ENCODE peak calls at places on chromosomes 6 and 20, in four cellular contexts. O is NCI-H1105; P is fibroblast of lung; Z is stimulated activated CD4-positive, alpha-beta T cell treated with anti-CD3 and anti-CD28 coated beads, TNF-alpha, amount 100 ng/mL, for 1 hour. M is an unnamed sample.

GRCh38 chr20:25316506-25317190 is 68.8 kb downstream of the PYGB start:
- DNase-seq in O (no peak), P (no peak), Z (no peak), M (no peak)

GRCh38 chr6:117188627-117189201 is 76.6 kb upstream of the VGLL2 start:
- DNase-seq in O (no peak), P (no peak), Z (no peak), M (no peak)

GRCh38 chr6:43842231-43842794 is 72.3 kb downstream of the VEGFA start:
- DNase-seq in O (no peak), P (peak; percentile 86), Z (no peak), M (no peak)

GRCh38 chr20:59428006-59428405 is 127.6 kb downstream of the EDN3 start:
- DNase-seq in O (no peak), P (no peak), Z (no peak), M (no peak)

GRCh38 chr6:31086788-31087440 is 25.5 kb downstream of the C6orf15 start:
- DNase-seq in O (no peak), P (peak; percentile 90), Z (no peak), M (no peak)

GRCh38 chr20:9838378-9839295 is at the start of gene PAK5:
- DNase-seq in O (peak; percentile 95), P (peak; percentile 75), Z (no peak), M (no peak)

GRCh38 chr6:154356118-154356517 is 485 bp downstream of the IPCEF1 start:
- DNase-seq in O (no peak), P (no peak), Z (no peak), M (no peak)

GRCh38 chr6:36378936-36379335 is 8.5 kb downstream of the ETV7 start:
- DNase-seq in O (no peak), P (no peak), Z (no peak), M (no peak)

GRCh38 chr6:160344281-160344680 is 3.9 kb upstream of the SLC22A3 start:
- DNase-seq in O (no peak), P (no peak), Z (no peak), M (no peak)

GRCh38 chr6:106502534-106502933 is 126.8 kb downstream of the RTN4IP1 start:
- DNase-seq in O (no peak), P (no peak), Z (no peak), M (no peak)

GRCh38 chr20:33878583-33878982 is 67.4 kb downstream of the CHMP4B start:
- DNase-seq in O (no peak), P (no peak), Z (no peak), M (no peak)

GRCh38 chr20:22490287-22491187 is 93.8 kb downstream of the FOXA2 start:
- DNase-seq in O (peak; percentile 82), P (no peak), Z (no peak), M (no peak)

GRCh38 chr20:23257848-23258746 is 92.5 kb upstream of the NXT1 start:
- DNase-seq in O (peak; percentile 78), P (peak; percentile 91), Z (no peak), M (no peak)

GRCh38 chr20:35541118-35541782 is 628 bp upstream of the ERGIC3 start:
- DNase-seq in O (no peak), P (no peak), Z (no peak), M (no peak)

GRCh38 chr6:42257063-42257462 is 39.4 kb upstream of the MRPS10 start:
- DNase-seq in O (no peak), P (no peak), Z (no peak), M (no peak)

GRCh38 chr6:15148356-15149058 is 97.4 kb upstream of the JARID2 start:
- DNase-seq in O (no peak), P (peak; percentile 77), Z (no peak), M (no peak)

GRCh38 chr6:53042112-53042511 is 23.1 kb upstream of the FBXO9 start:
- DNase-seq in O (no peak), P (peak; percentile 96), Z (no peak), M (no peak)

GRCh38 chr20:56043227-56043626 is 37.9 kb upstream of the CBLN4 start:
- DNase-seq in O (no peak), P (no peak), Z (no peak), M (no peak)

GRCh38 chr6:15247750-15248450 is 2.0 kb downstream of the JARID2 start:
- DNase-seq in O (no peak), P (peak; percentile 72), Z (peak; percentile 20), M (peak; percentile 65)

GRCh38 chr6:43954311-43955131 is 172.7 kb downstream of the MRPL14 start:
- DNase-seq in O (no peak), P (no peak), Z (no peak), M (no peak)

GRCh38 chr6:144266091-144266649 is 19.0 kb upstream of the UTRN start:
- DNase-seq in O (no peak), P (peak; percentile 87), Z (no peak), M (no peak)

GRCh38 chr6:1417718-1418117 is 28.3 kb downstream of the FOXF2 start:
- DNase-seq in O (no peak), P (no peak), Z (no peak), M (no peak)

GRCh38 chr20:34709836-34710567 is 5.9 kb downstream of the TP53INP2 start:
- DNase-seq in O (peak; percentile 74), P (peak; percentile 66), Z (peak; percentile 21), M (peak; percentile 53)

GRCh38 chr6:34393191-34393967 is 910 bp upstream of the NUDT3 start:
- DNase-seq in O (no peak), P (no peak), Z (no peak), M (no peak)

GRCh38 chr6:108592371-108593337 is 31.9 kb downstream of the FOXO3 start:
- DNase-seq in O (no peak), P (peak; percentile 97), Z (no peak), M (peak; percentile 55)

M was measured in activated naive CD8-positive, alpha-beta T cell treated with anti-CD3 and anti-CD28 coated beads for 36 hours.